ENCODE peak calls at places on chromosomes 11 and 22, in five cellular contexts. D, L, Y, C and R are unnamed samples.

GRCh38 chr11:76838422-76839068 is 22.2 kb upstream of the ACER3 start:
- DNase-seq in D (no peak), Y (peak; percentile 31), C (no peak), L (no peak), R (no peak)

GRCh38 chr11:86592659-86593451 is 79.6 kb downstream of the ME3 start:
- DNase-seq in C (peak; percentile 59), L (peak; percentile 91), D (no peak), Y (peak; percentile 84), R (peak; percentile 85)

GRCh38 chr11:120873966-120874365 is 149.9 kb upstream of the TBCEL start:
- DNase-seq in C (no peak), Y (no peak), L (no peak), D (no peak), R (no peak)

GRCh38 chr11:35288311-35288710 is 131.0 kb downstream of the SLC1A2 start:
- DNase-seq in C (no peak), Y (no peak), D (no peak), L (no peak), R (no peak)

GRCh38 chr11:134683860-134684259 is 271.8 kb upstream of the B3GAT1 start:
- DNase-seq in L (no peak), C (no peak), Y (no peak), D (no peak), R (no peak)

GRCh38 chr22:17540481-17540880 is 22.8 kb upstream of the SLC25A18 start:
- DNase-seq in Y (no peak), C (no peak), L (no peak), D (no peak), R (no peak)

GRCh38 chr22:23685205-23685784 is 5.5 kb upstream of the RGL4 start:
- DNase-seq in D (no peak), L (no peak), C (peak; percentile 56), Y (peak; percentile 31), R (peak; percentile 13)

GRCh38 chr11:68525930-68526329 is 65.4 kb downstream of the PPP6R3 start:
- DNase-seq in D (no peak), Y (no peak), C (no peak), L (no peak), R (no peak)

GRCh38 chr11:70883973-70884688 is 368.2 kb downstream of the SHANK2 start:
- DNase-seq in L (no peak), D (no peak), C (no peak), Y (no peak), R (no peak)

GRCh38 chr11:123083623-123084029 is 21.7 kb upstream of the HSPA8 start:
- DNase-seq in Y (peak; percentile 98), L (peak; percentile 86), D (peak; percentile 83), C (peak; percentile 78), R (peak; percentile 82)

GRCh38 chr22:46027219-46028068 is 50.5 kb upstream of the WNT7B start:
- DNase-seq in D (no peak), C (peak; percentile 72), Y (no peak), L (peak; percentile 85), R (peak; percentile 43)

GRCh38 chr22:48373626-48374173 is 1454.0 kb downstream of the BRD1 start:
- DNase-seq in L (no peak), Y (no peak), C (no peak), D (no peak), R (no peak)

GRCh38 chr11:63673579-63673978 is 2.4 kb upstream of the ATL3 start:
- DNase-seq in Y (no peak), L (no peak), C (no peak), D (no peak), R (no peak)

GRCh38 chr22:50705851-50706351 is 32.1 kb upstream of the ACR start:
- DNase-seq in D (no peak), L (no peak), Y (no peak), C (no peak), R (no peak)

GRCh38 chr11:125348704-125349635 is 147.1 kb downstream of the FEZ1 start:
- DNase-seq in L (peak; percentile 39), Y (peak; percentile 29), D (no peak), C (peak; percentile 54), R (peak; percentile 60)

GRCh38 chr11:62588966-62589637 is 2.2 kb downstream of the TUT1 start:
- DNase-seq in D (no peak), C (no peak), Y (peak; percentile 21), L (no peak), R (no peak)

GRCh38 chr11:95299078-95299611 is 68.1 kb upstream of the SESN3 start:
- DNase-seq in Y (peak; percentile 22), L (no peak), D (no peak), C (no peak), R (no peak)

GRCh38 chr22:36151006-36151595 is 9.5 kb downstream of the APOL3 start:
- DNase-seq in L (no peak), C (no peak), D (no peak), Y (peak; percentile 74), R (no peak)

GRCh38 chr22:49010086-49010863 is 817.4 kb downstream of the BRD1 start:
- DNase-seq in D (no peak), L (no peak), C (no peak), Y (no peak), R (no peak)

GRCh38 chr11:134656861-134657540 is 245.0 kb upstream of the B3GAT1 start:
- DNase-seq in L (no peak), Y (no peak), D (no peak), C (no peak), R (no peak)

GRCh38 chr11:85167038-85167437 is 460.1 kb downstream of the DLG2 start:
- DNase-seq in L (no peak), Y (no peak), D (no peak), C (no peak), R (no peak)

DNA sequence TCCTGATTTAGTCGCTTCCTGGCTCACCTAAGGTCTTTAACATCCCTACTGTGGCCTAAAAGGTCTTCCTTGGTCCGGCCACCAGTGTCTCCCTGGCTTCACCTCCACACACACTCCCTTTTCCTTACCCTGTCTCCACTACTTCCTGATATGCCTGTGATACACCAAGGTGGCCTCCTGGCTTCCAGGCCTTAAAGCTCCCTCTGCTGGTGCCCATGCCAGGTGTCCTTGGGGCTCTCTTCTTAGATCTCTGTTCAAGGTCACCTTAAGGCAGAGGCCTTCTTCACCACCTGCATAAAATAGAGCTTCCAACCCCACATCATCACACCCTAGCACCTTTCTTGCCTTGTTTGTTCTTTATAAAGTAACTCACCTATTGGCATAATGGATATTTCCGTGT is 787.7 kb downstream of the NTM start:
- DNase-seq in L (no peak), C (no peak), D (no peak), Y (peak; percentile 18), R (no peak)
- TF ChIP-seq CTCF in L (no peak), C (no peak), D (peak; percentile 38), Y (peak; percentile 47), R (no peak)

GRCh38 chr11:81377418-81377817 is 1356.2 kb downstream of the FAM181B start:
- DNase-seq in Y (no peak), D (no peak), C (no peak), L (no peak), R (no peak)
- TF ChIP-seq CTCF in Y (no peak), D (no peak), C (no peak), L (no peak), R (no peak)

DNA sequence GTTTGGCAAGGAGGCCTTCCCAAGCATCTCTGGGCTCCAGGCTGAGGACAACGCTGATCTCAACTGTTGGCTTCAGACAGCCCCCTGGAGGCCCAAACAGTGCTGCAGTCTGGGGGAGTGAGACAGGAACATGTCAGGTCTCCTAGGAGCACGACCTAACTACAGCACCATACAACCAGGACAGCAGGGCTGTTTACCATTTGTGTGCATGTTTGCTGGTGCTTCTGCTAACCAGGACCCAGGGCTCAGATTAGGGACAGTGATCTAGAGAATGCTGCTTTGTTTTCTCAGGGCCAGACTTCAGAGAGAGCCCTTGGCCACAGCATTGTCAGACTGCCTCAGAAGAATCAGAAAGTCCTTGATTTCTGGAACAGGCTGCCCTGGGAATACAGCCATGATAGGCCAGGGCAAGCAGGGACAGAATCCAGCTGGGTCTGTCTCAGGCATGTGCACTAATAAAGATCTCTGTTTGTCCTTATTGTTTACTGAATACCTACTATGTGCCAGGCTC is 126.5 kb downstream of the VPREB1 start:
- DNase-seq in C (no peak), D (no peak), L (no peak), Y (no peak), R (no peak)
- TF ChIP-seq CTCF in C (no peak), D (no peak), L (no peak), Y (no peak), R (no peak)

GRCh38 chr11:75208444-75208843 is 32.1 kb upstream of the TPBGL start:
- DNase-seq in C (no peak), L (no peak), D (no peak), Y (no peak), R (no peak)

GRCh38 chr11:75214843-75215242 is 25.7 kb upstream of the TPBGL start:
- DNase-seq in D (no peak), C (no peak), Y (no peak), L (no peak), R (no peak)

GRCh38 chr11:75219869-75220268 is 20.7 kb upstream of the TPBGL start:
- DNase-seq in D (no peak), Y (no peak), L (no peak), C (no peak), R (no peak)

GRCh38 chr11:75212463-75212862 is 28.1 kb upstream of the TPBGL start:
- DNase-seq in L (no peak), Y (no peak), D (no peak), C (no peak), R (no peak)

DNA sequence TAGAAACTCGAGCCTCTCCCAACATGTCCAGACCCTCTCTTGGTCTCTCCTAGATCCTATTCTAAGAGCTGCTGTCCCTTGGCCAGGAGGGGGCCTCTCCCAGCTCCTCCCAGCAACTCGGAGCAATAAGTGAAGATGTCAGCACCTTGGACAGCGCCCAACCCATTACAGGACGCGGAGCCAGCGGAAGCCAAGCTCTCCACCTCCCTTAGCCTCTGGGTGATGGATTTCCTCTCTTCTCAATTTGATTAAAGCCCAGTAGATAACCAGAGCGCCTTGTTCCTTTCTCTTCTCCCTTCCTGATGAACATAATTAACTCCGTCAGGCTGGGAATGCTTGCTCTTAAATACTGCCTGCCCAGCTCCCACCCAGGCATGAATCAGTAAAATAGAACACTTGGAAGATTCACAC is 26.2 kb upstream of the TPBGL start:
- DNase-seq in D (peak; percentile 16), C (peak; percentile 73), L (peak; percentile 73), Y (peak; percentile 69), R (peak; percentile 85)
- TF ChIP-seq CTCF in D (peak; percentile 40), C (no peak), L (no peak), Y (peak; percentile 36), R (no peak)

GRCh38 chr22:26199665-26200064 is 30.4 kb downstream of the SEZ6L start:
- DNase-seq in L (no peak), C (no peak), D (no peak), Y (no peak), R (no peak)
- TF ChIP-seq CTCF in L (no peak), C (no peak), D (no peak), Y (no peak), R (no peak)

GRCh38 chr11:21268036-21268435 is 598.6 kb downstream of the NELL1 start:
- DNase-seq in L (no peak), D (no peak), C (no peak), Y (no peak), R (no peak)
- TF ChIP-seq CTCF in L (no peak), D (no peak), C (no peak), Y (no peak), R (no peak)